ENCODE peak calls at places on chromosomes 16 and 17, in six cellular contexts. K is A549, Y is sigmoid colon, A is GM12878, V is suprapubic skin, S is tibial nerve. Z is an unnamed sample.

GRCh38 chr16:81995651-81996050 is 15.6 kb downstream of the SDR42E1 start:
- DNase-seq in Y (no peak), V (no peak), S (no peak), K (no peak), A (no peak), Z (no peak)

GRCh38 chr17:35051183-35051578 is 12.3 kb downstream of the RFFL start:
- DNase-seq in S (no peak), Y (no peak), K (no peak), A (no peak), V (no peak), Z (peak; percentile 26)

GRCh38 chr17:39144414-39144813 is 7.0 kb downstream of the PLXDC1 start:
- DNase-seq in A (no peak), S (peak; percentile 94), K (no peak), V (peak; percentile 91), Y (peak; percentile 98), Z (peak; percentile 92)

GRCh38 chr17:80512233-80512632 is 32.4 kb upstream of the RPTOR start:
- DNase-seq in K (peak; percentile 70), A (no peak), Y (no peak), V (no peak), S (no peak), Z (no peak)

GRCh38 chr17:51354908-51355307 is 94.6 kb downstream of the UTP18 start:
- DNase-seq in Y (no peak), A (no peak), S (no peak), V (no peak), K (no peak), Z (no peak)

GRCh38 chr17:336110-337021 is 16.2 kb downstream of the RPH3AL start:
- DNase-seq in Y (peak; percentile 85), K (no peak), V (no peak), A (no peak), S (peak; percentile 51), Z (peak; percentile 81)

GRCh38 chr16:28082624-28083023 is 19.1 kb upstream of the GSG1L start:
- DNase-seq in Y (no peak), K (no peak), V (no peak), S (no peak), A (no peak), Z (no peak)

GRCh38 chr17:47305302-47305923 is 18.3 kb upstream of the EFCAB13 start:
- DNase-seq in V (no peak), Y (no peak), K (peak; percentile 35), A (no peak), S (no peak), Z (no peak)

GRCh38 chr16:88910284-88911147 is 44.1 kb upstream of the PABPN1L start:
- DNase-seq in K (no peak), A (no peak), S (no peak), Y (no peak), V (no peak), Z (peak; percentile 61)

GRCh38 chr16:10218490-10219206 is 36.4 kb upstream of the GRIN2A start:
- DNase-seq in S (no peak), Y (no peak), K (no peak), V (no peak), A (no peak), Z (no peak)

GRCh38 chr16:29760567-29761279 is 14.9 kb upstream of the C16orf54 start:
- DNase-seq in Y (no peak), V (no peak), A (no peak), K (no peak), S (no peak), Z (peak; percentile 61)

GRCh38 chr16:24844101-24845030 is 1.4 kb upstream of the SLC5A11 start:
- DNase-seq in K (peak; percentile 78), V (no peak), S (no peak), Y (no peak), A (no peak), Z (no peak)
- TF ChIP-seq EP300 in K (peak; percentile 61), V (no peak), S (no peak), Y (no peak), A (no peak), Z (no peak)

GRCh38 chr16:73951541-73951940 is 345.1 kb upstream of the PSMD7 start:
- DNase-seq in S (no peak), Y (peak; percentile 85), A (no peak), V (no peak), K (no peak), Z (no peak)

GRCh38 chr16:73955255-73955654 is 341.4 kb upstream of the PSMD7 start:
- DNase-seq in S (no peak), V (no peak), K (no peak), Y (no peak), A (no peak), Z (no peak)

GRCh38 chr16:73956592-73957495 is 339.8 kb upstream of the PSMD7 start:
- DNase-seq in S (peak; percentile 40), K (peak; percentile 37), V (no peak), Y (peak; percentile 73), A (peak; percentile 2), Z (no peak)
- H3K4me3 ChIP-seq in S (no peak overlapping the region), K (no peak overlapping the region), V (no peak overlapping the region), Y (no peak overlapping the region), A (no peak overlapping the region), Z (no peak overlapping the region)

DNA sequence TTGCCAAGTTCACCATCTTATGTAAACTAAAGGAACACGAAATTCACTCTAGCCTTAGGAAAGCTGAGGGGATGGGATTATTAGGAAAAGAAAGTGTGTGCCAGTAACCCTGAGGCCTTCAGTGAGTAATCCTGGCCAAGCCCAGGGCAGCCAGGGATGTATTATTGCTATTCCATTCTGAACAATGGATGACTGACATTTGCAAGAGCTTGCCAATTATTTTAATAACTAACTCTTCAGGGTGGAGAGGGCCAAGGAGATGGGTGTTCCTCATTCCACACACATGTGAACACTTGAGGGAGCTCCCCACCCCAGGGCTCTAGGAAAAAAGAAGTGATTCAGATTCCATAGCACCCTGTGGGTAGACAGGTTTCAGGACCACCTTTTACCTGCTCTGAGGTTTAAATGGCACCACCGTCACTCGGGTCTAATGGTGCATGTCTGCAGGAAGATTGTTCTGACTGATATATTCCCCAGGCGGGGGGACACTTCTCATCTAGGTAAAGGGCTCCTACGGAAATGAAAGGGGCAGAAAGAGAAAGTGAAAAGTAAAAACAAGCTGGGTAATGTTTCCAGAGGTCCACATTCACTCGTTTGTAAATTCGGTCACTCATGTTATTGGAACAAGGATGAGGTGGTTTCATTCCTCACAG is 41.5 kb downstream of the TK2 start:
- DNase-seq in Y (peak; percentile 30), K (peak; percentile 75), A (no peak), V (no peak), S (no peak), Z (peak; percentile 67)
- TF ChIP-seq EP300 in Y (no peak), K (peak; percentile 76), A (no peak), V (no peak), S (no peak), Z (no peak)

GRCh38 chr16:684961-685696 is 995 bp upstream of the JMJD8 start:
- DNase-seq in K (no peak), V (no peak), Y (peak; percentile 77), S (no peak), A (no peak), Z (peak; percentile 87)
- H3K4me3 ChIP-seq in K (peak overlapping the region; percentile 76), V (peak overlapping the region; percentile 68), Y (peak overlapping the region; percentile 76), S (peak overlapping the region; percentile 55), A (no peak overlapping the region), Z (peak overlapping the region; percentile 84)

Z was measured in upper lobe of left lung.